ENCODE peak calls at places on chromosomes 12 and 14, in eight cellular contexts. L is mucosa of descending colon, J is AG09309, T is A549, X is ovary, D is heart left ventricle, W is WTC11, G is neural progenitor cell. P is an unnamed sample.

GRCh38 chr12:130224613-130225012 is 62.3 kb downstream of the FZD10 start:
- DNase-seq in L (no peak), W (no peak), J (no peak), X (no peak), D (no peak), G (no peak), T (no peak), P (no peak)

GRCh38 chr12:25829192-25829591 is 129.3 kb upstream of the RASSF8 start:
- DNase-seq in L (no peak), T (peak; percentile 77), X (no peak), W (no peak), D (no peak), G (no peak), J (peak; percentile 99), P (no peak)

GRCh38 chr14:100436745-100437406 is 113.7 kb downstream of the SLC25A47 start:
- DNase-seq in W (no peak), D (no peak), X (no peak), T (no peak), J (no peak), L (no peak), G (no peak), P (no peak)

GRCh38 chr14:54749727-54750126 is 152.9 kb downstream of the GCH1 start:
- DNase-seq in L (no peak), X (no peak), T (no peak), D (no peak), J (no peak), W (no peak), G (no peak), P (no peak)

GRCh38 chr12:125944446-125944845 is 879.2 kb downstream of the AACS start:
- DNase-seq in X (no peak), W (no peak), L (no peak), J (no peak), D (no peak), G (no peak), T (no peak), P (no peak)

GRCh38 chr12:53751336-53752191 is at the start of gene CISTR:
- DNase-seq in W (peak; percentile 45), L (peak; percentile 67), J (no peak), G (peak; percentile 88), D (no peak), X (peak; percentile 52), T (no peak), P (peak; percentile 65)

GRCh38 chr14:89699076-89699475 is 255.5 kb downstream of the EFCAB11 start:
- DNase-seq in J (no peak), G (no peak), D (no peak), L (no peak), X (no peak), W (no peak), T (no peak), P (no peak)

GRCh38 chr14:86321151-86321550 is 791.2 kb downstream of the FLRT2 start:
- DNase-seq in T (no peak), D (no peak), G (no peak), L (no peak), J (no peak), X (no peak), W (no peak), P (no peak)

GRCh38 chr12:75725505-75726120 is 214.2 kb upstream of the KRR1 start:
- DNase-seq in L (no peak), T (peak; percentile 80), D (no peak), J (no peak), G (no peak), X (no peak), W (no peak), P (no peak)

GRCh38 chr12:78622529-78623221 is 241.9 kb upstream of the SYT1 start:
- DNase-seq in X (no peak), J (no peak), W (no peak), L (no peak), D (no peak), T (no peak), G (peak; percentile 21), P (no peak)

GRCh38 chr12:6548556-6549378 is 7.1 kb downstream of the IFFO1 start:
- DNase-seq in W (no peak), L (peak; percentile 49), T (peak; percentile 48), J (peak; percentile 59), D (peak; percentile 64), G (no peak), X (no peak), P (no peak)

GRCh38 chr12:93737457-93738198 is 60.5 kb downstream of the CRADD start:
- DNase-seq in J (no peak), T (no peak), D (no peak), X (no peak), W (no peak), G (no peak), L (no peak), P (no peak)

GRCh38 chr14:81169711-81170103 is 51.1 kb downstream of the GTF2A1 start:
- DNase-seq in G (peak; percentile 6), L (peak; percentile 75), D (peak; percentile 84), J (no peak), W (no peak), T (no peak), X (peak; percentile 53), P (no peak)

GRCh38 chr14:81169267-81169666 is 51.5 kb downstream of the GTF2A1 start:
- DNase-seq in D (no peak), T (no peak), X (no peak), W (no peak), L (no peak), G (no peak), J (no peak), P (no peak)

GRCh38 chr14:81172353-81172752 is 48.4 kb downstream of the GTF2A1 start:
- DNase-seq in D (no peak), G (no peak), X (no peak), W (no peak), J (no peak), T (no peak), L (no peak), P (no peak)

GRCh38 chr14:81170104-81170828 is 50.5 kb downstream of the GTF2A1 start:
- DNase-seq in G (peak; percentile 91), J (peak; percentile 46), L (peak; percentile 96), W (peak; percentile 83), T (peak; percentile 91), X (peak; percentile 90), D (peak; percentile 96), P (peak; percentile 85)

DNA sequence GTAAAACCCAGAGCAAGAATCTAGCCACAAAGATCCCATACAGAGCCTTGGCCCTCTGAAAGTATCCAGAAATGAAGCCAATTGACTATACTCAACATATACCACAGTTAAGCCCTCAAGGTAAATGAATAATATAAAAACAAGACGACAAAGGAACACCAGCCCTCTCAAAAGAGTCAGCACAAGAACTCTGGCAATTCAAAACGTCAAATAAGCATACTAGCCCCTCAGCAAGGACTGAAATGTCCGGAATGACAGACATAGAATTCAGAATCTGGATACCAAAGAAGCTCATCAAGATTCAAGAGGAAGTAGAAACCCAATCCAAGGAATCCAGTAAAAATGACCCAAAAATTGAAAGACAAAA is 49.9 kb downstream of the GTF2A1 start:
- DNase-seq in J (no peak), G (no peak), T (no peak), X (no peak), L (no peak), D (no peak), W (no peak), P (no peak)
- TF ChIP-seq CTCF in J (no peak), G (no peak), T (no peak), X (no peak), L (no peak), D (no peak), W (no peak), P (no peak)

DNA sequence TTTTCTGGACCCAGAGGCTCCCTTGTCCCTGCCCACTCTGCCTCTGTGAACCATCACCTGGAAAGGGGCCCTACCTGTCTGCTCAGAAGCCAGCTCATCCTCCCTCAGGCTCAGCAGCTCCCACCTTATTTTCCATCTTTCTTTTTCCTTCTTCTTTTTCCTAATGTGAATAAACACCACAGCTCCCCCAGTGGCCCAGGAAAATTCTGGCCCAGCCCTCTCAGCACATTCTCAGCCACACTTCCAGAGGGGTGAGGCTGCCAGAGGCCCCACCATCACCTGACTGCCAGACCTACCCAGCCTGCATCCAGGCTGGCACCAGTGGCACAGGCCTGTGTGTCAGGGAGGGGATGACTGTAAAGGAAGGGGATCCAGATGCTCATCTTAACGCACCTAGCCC is 23.0 kb downstream of the ZFHX2 start:
- DNase-seq in X (no peak), G (peak; percentile 28), D (no peak), L (no peak), W (peak; percentile 52), J (no peak), T (no peak), P (no peak)
- TF ChIP-seq CTCF in X (no peak), G (peak; percentile 40), D (no peak), L (no peak), W (no peak), J (peak; percentile 29), T (no peak), P (no peak)

GRCh38 chr14:65937804-65938316 is 525.3 kb downstream of the FUT8 start:
- DNase-seq in G (no peak), W (no peak), T (no peak), X (no peak), L (no peak), J (no peak), D (no peak), P (no peak)

GRCh38 chr14:65941091-65941490 is 528.6 kb downstream of the FUT8 start:
- DNase-seq in D (no peak), X (no peak), T (no peak), J (no peak), W (no peak), G (no peak), L (no peak), P (no peak)

GRCh38 chr14:65938738-65939137 is 526.2 kb downstream of the FUT8 start:
- DNase-seq in D (no peak), L (no peak), X (no peak), J (no peak), T (no peak), W (no peak), G (no peak), P (no peak)

GRCh38 chr14:65939184-65939583 is 526.7 kb downstream of the FUT8 start:
- DNase-seq in W (no peak), D (no peak), T (no peak), G (no peak), L (no peak), X (no peak), J (no peak), P (no peak)

DNA sequence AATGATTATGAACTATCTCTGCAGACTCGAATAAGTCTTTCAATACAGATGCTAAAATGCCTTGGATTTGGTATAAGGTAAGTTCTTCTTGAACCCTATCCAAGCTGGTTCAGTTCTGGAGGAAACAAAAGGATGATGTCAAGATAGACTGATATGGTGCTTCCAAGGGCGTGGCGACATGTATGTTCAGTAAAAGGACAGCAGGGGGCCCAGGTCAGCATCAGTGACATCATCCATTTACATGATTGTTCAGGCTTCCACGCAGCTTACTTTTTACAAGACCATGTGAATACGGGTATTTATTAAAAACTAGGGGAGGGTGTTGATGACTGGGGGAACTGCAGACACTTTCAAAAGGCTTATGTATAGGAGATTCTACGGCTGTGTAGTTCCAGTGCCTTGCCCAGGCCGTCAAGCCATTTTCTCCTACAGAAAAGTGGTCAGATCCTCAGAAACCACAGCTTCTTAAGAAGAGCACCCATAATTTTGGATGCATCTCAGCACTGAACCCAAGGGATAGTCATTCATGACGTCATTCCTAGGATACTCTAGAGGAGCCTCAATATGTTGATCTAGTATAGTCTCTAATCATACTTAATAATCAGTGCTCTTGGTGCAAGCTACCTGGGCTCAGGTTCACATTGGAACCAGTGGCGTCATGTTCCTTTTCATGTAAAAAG is 527.7 kb downstream of the FUT8 start:
- DNase-seq in T (peak; percentile 51), D (no peak), L (no peak), W (no peak), X (no peak), J (no peak), G (peak; percentile 41), P (peak; percentile 30)
- TF ChIP-seq CTCF in T (no peak), D (no peak), L (no peak), W (no peak), X (no peak), J (no peak), G (peak; percentile 29), P (peak; percentile 47)

GRCh38 chr12:57154804-57155434 is 7.5 kb upstream of the LRP1-AS start:
- DNase-seq in J (no peak), D (no peak), L (no peak), X (no peak), T (no peak), W (no peak), G (no peak), P (no peak)
- TF ChIP-seq CTCF in J (no peak), D (no peak), L (no peak), X (no peak), T (no peak), W (no peak), G (no peak), P (no peak)